ENCODE peak calls at places on chromosome 5, in four cellular contexts. K, D, S and W are unnamed samples.
A peak's percentile ranks its signal among the peaks of the same experiment; 100 is the strongest.

GRCh38 chr5:34930870-34931269 is 1.5 kb downstream of the DNAJC21 start:
- DNase-seq in K (no peak), D (no peak), S (no peak), W (no peak)

GRCh38 chr5:142644640-142645361 is 41.1 kb downstream of the FGF1 start:
- DNase-seq in K (peak; percentile 97), D (peak; percentile 98), S (no peak), W (peak; percentile 96)

GRCh38 chr5:82796643-82797416 is 280.4 kb downstream of the TMEM167A start:
- DNase-seq in K (no peak), D (no peak), S (no peak), W (no peak)

GRCh38 chr5:72531496-72532190 is 24.4 kb upstream of the ZNF366 start:
- DNase-seq in K (peak; percentile 45), D (no peak), S (no peak), W (no peak)

GRCh38 chr5:111857633-111858032 is 100.6 kb upstream of the NREP start:
- DNase-seq in K (peak; percentile 20), D (peak; percentile 21), S (no peak), W (no peak)

GRCh38 chr5:97096096-97096648 is 46.2 kb downstream of the LIX1 start:
- DNase-seq in K (peak; percentile 17), D (peak; percentile 9), S (no peak), W (peak; percentile 16)

GRCh38 chr5:67674256-67674655 is 477.7 kb upstream of the CD180 start:
- DNase-seq in K (no peak), D (no peak), S (no peak), W (no peak)

GRCh38 chr5:139383275-139383992 is at the start of gene SLC23A1:
- DNase-seq in K (no peak), D (no peak), S (peak; percentile 91), W (no peak)

GRCh38 chr5:53334431-53334941 is 145.9 kb upstream of the FST start:
- DNase-seq in K (peak; percentile 62), D (peak; percentile 81), S (no peak), W (no peak)

GRCh38 chr5:178330791-178331404 is 98.3 kb upstream of the PHYKPL start:
- DNase-seq in K (no peak), D (no peak), S (peak; percentile 39), W (no peak)

GRCh38 chr5:15938961-15939360 is 240.6 kb downstream of the MARCHF11 start:
- DNase-seq in K (peak; percentile 77), D (peak; percentile 80), S (no peak), W (peak; percentile 63)

GRCh38 chr5:130279386-130279785 is 375.1 kb downstream of the CHSY3 start:
- DNase-seq in K (no peak), D (peak; percentile 32), S (no peak), W (no peak)

GRCh38 chr5:137220523-137220927 is 278.6 kb downstream of the SPOCK1 start:
- DNase-seq in K (peak; percentile 37), D (peak; percentile 75), S (no peak), W (peak; percentile 71)

GRCh38 chr5:172860520-172861443 is 26.7 kb downstream of the ERGIC1 start:
- DNase-seq in K (peak; percentile 84), D (peak; percentile 82), S (peak; percentile 96), W (no peak)

GRCh38 chr5:148864113-148864841 is 37.9 kb downstream of the ADRB2 start:
- DNase-seq in K (no peak), D (no peak), S (no peak), W (no peak)
- TF ChIP-seq CTCF in K (no peak), D (no peak), S (no peak), W (no peak)

DNA sequence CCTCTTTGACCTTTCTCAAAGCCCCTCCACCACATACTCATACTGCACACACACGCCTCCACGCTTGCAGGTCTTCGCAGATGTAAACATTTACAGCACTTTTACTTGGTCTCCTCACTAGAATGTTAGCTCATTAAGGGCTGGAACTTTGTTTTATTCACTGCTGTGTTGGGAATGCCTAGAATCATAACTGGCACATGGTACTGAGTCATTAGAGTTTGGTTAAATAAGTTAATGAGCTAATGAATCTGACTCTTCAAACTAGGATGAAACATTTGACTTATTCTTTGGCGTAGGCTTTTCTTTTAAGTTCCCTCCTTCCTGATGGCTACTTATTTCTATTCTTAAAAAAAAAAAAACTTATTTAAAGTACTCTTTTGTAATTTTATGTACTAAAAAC is 28.9 kb downstream of the MAN2A1 start:
- DNase-seq in K (no peak), D (no peak), S (no peak), W (no peak)
- H3K4me3 ChIP-seq in K (no peak overlapping the region), D (no peak overlapping the region), S (no peak overlapping the region), W (no peak overlapping the region)

GRCh38 chr5:19546521-19546920 is 441.5 kb downstream of the CDH18 start:
- DNase-seq in K (no peak), D (no peak), S (no peak), W (no peak)
- TF ChIP-seq CTCF in K (no peak), D (no peak), S (no peak), W (no peak)

DNA sequence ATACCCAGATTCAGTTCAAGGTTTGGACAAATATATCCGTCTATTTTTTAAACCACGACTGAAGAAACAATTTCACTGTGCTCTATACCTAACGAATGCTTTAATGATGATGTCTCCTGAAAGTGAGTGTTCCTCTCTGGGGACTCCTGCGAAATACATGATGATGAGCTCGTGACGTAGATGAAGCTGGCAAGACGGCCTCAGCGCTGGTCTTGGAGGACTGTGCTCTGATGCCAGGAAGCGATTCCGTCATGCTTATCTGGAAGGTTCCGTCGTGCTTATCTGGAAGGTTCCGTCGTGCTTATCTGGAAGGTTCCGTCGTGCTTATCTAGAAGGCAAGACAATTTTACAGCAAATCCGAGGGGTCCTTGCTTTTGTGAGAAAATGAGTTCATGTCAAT is 250.8 kb upstream of the IRX2 start:
- DNase-seq in K (no peak), D (no peak), S (no peak), W (no peak)
- H3K4me3 ChIP-seq in K (no peak overlapping the region), D (no peak overlapping the region), S (no peak overlapping the region), W (no peak overlapping the region)

DNA sequence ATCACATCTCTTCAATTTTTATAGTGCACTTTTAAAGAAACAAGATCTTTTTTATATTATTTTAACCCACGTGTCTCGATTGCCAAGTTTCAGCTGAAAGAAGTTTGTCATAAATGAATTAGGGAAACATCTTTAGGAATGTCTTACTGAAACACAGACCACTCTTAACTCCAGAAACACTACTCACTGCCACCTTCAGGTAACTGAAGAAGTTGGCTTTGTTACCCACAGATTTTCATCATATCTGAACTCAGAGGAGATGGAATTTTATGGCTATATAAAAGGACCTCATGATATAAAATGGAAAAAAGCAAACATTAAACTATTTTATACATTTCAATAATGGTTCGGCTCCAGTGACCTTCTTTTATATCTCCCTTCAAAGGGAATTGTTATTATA is 158.0 kb downstream of the SEMA5A start:
- DNase-seq in K (no peak), D (no peak), S (no peak), W (no peak)
- TF ChIP-seq CTCF in K (no peak), D (no peak), S (no peak), W (no peak)